ENCODE peak calls at places on chromosomes 13 and 19, in five cellular contexts. One of them, this sample, is unnamed.
A peak's percentile ranks its signal among the peaks of the same experiment; 100 is the strongest.

GRCh38 chr19:1882089-1882785 is 3.1 kb downstream of the ABHD17A start:
- DNase-seq in HFF-Myc: no peak
- DNase-seq in suprapubic skin: no peak
- DNase-seq in body of pancreas: no peak
- DNase-seq in IMR-90: no peak
- DNase-seq in this sample: no peak

GRCh38 chr13:35179494-35179893 is 237.4 kb downstream of the NBEA start:
- DNase-seq in HFF-Myc: no peak
- DNase-seq in suprapubic skin: no peak
- DNase-seq in body of pancreas: no peak
- DNase-seq in IMR-90: no peak
- DNase-seq in this sample: peak; percentile 5

GRCh38 chr19:19550972-19551861 is 13.2 kb downstream of the CILP2 start:
- DNase-seq in HFF-Myc: no peak
- DNase-seq in suprapubic skin: no peak
- DNase-seq in body of pancreas: no peak
- DNase-seq in IMR-90: no peak
- DNase-seq in this sample: no peak

GRCh38 chr13:97125051-97125809 is 96.9 kb upstream of the MBNL2 start:
- DNase-seq in HFF-Myc: peak; percentile 68
- DNase-seq in suprapubic skin: peak; percentile 82
- DNase-seq in body of pancreas: peak; percentile 54
- DNase-seq in IMR-90: peak; percentile 74
- DNase-seq in this sample: peak; percentile 75

GRCh38 chr19:2274937-2275535 is 6.9 kb downstream of the PEAK3 start:
- DNase-seq in HFF-Myc: no peak
- DNase-seq in suprapubic skin: peak; percentile 78
- DNase-seq in body of pancreas: peak; percentile 70
- DNase-seq in IMR-90: peak; percentile 64
- DNase-seq in this sample: peak; percentile 64

GRCh38 chr19:56350416-56351045 is 35.9 kb upstream of the ZSCAN5A start:
- DNase-seq in HFF-Myc: peak; percentile 21
- DNase-seq in suprapubic skin: no peak
- DNase-seq in body of pancreas: peak; percentile 55
- DNase-seq in IMR-90: peak; percentile 41
- DNase-seq in this sample: peak; percentile 62

GRCh38 chr13:41816057-41816456 is 144.9 kb downstream of the VWA8 start:
- DNase-seq in HFF-Myc: no peak
- DNase-seq in suprapubic skin: no peak
- DNase-seq in body of pancreas: no peak
- DNase-seq in IMR-90: no peak
- DNase-seq in this sample: no peak

GRCh38 chr19:4229179-4229931 is at the start of gene EBI3:
- DNase-seq in HFF-Myc: no peak
- DNase-seq in suprapubic skin: no peak
- DNase-seq in body of pancreas: peak; percentile 22
- DNase-seq in IMR-90: peak; percentile 65
- DNase-seq in this sample: peak; percentile 32

GRCh38 chr19:8826371-8826770 is 5.7 kb downstream of the ZNF558 start:
- DNase-seq in HFF-Myc: no peak
- DNase-seq in suprapubic skin: no peak
- DNase-seq in body of pancreas: no peak
- DNase-seq in IMR-90: no peak
- DNase-seq in this sample: no peak

GRCh38 chr13:109939105-109939504 is 152.7 kb upstream of the IRS2 start:
- DNase-seq in HFF-Myc: no peak
- DNase-seq in suprapubic skin: no peak
- DNase-seq in body of pancreas: no peak
- DNase-seq in IMR-90: no peak
- DNase-seq in this sample: peak; percentile 5

GRCh38 chr13:113656015-113656588 is 1.9 kb downstream of the ATP4B start:
- DNase-seq in HFF-Myc: no peak
- DNase-seq in suprapubic skin: peak; percentile 49
- DNase-seq in body of pancreas: no peak
- DNase-seq in IMR-90: no peak
- DNase-seq in this sample: no peak

GRCh38 chr13:102555914-102556553 is 40.8 kb upstream of the TPP2 start:
- DNase-seq in HFF-Myc: peak; percentile 9
- DNase-seq in suprapubic skin: no peak
- DNase-seq in body of pancreas: no peak
- DNase-seq in IMR-90: peak; percentile 26
- DNase-seq in this sample: peak; percentile 34

GRCh38 chr13:36090592-36090991 is 40.6 kb downstream of the DCLK1 start:
- DNase-seq in HFF-Myc: no peak
- DNase-seq in suprapubic skin: no peak
- DNase-seq in body of pancreas: no peak
- DNase-seq in IMR-90: no peak
- DNase-seq in this sample: no peak

GRCh38 chr13:112761701-112762689 is 72.2 kb downstream of the ATP11A start:
- DNase-seq in HFF-Myc: no peak
- DNase-seq in suprapubic skin: no peak
- DNase-seq in body of pancreas: no peak
- DNase-seq in IMR-90: peak; percentile 80
- DNase-seq in this sample: peak; percentile 94

GRCh38 chr13:37648604-37649003 is 50.0 kb upstream of the POSTN start:
- DNase-seq in HFF-Myc: peak; percentile 31
- DNase-seq in suprapubic skin: no peak
- DNase-seq in body of pancreas: no peak
- DNase-seq in IMR-90: peak; percentile 88
- DNase-seq in this sample: peak; percentile 98

GRCh38 chr19:9306443-9306842 is 3.2 kb downstream of the ZNF699 start:
- DNase-seq in HFF-Myc: no peak
- DNase-seq in suprapubic skin: no peak
- DNase-seq in body of pancreas: no peak
- DNase-seq in IMR-90: peak; percentile 76
- DNase-seq in this sample: peak; percentile 10

GRCh38 chr13:90738881-90739280 is 608.6 kb upstream of the MIR17HG start:
- DNase-seq in HFF-Myc: no peak
- DNase-seq in suprapubic skin: no peak
- DNase-seq in body of pancreas: no peak
- DNase-seq in IMR-90: no peak
- DNase-seq in this sample: no peak

GRCh38 chr13:31477961-31478360 is 261.4 kb upstream of the RXFP2 start:
- DNase-seq in HFF-Myc: peak; percentile 48
- DNase-seq in suprapubic skin: no peak
- DNase-seq in body of pancreas: no peak
- DNase-seq in IMR-90: peak; percentile 30
- DNase-seq in this sample: peak; percentile 59

DNA sequence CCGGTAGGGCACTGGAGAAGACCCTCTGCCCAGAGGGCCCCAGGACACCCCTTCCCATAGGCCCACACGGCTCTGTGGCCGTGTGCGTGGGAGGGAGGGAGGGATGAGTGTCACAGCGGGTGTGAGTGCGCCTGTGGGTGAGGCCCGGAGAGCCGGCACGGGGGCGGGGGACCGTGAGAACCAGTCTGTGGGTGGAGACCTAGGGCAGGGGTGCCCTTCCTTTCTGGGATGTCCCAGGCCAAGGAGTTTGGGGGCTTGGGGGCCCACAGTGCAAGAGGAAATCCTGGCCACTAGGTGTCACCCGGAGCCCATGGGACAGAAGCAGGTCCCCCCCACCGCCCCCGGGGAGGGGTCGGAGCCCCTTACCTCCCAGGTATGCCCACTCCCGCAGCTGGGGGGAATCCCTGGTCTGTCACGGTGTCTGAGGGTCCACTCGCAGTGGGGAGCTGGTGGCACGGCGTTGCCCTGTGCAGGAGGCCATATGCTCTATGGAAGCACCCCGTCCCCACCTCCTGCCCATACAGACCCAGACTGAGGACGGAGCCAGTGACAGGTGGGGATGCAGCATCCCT is 16.0 kb upstream of the SLC7A10 start:
- DNase-seq in HFF-Myc: no peak
- DNase-seq in suprapubic skin: peak; percentile 53
- DNase-seq in body of pancreas: peak; percentile 28
- DNase-seq in IMR-90: no peak
- DNase-seq in this sample: no peak
- TF ChIP-seq CTCF in HFF-Myc: peak; percentile 54
- TF ChIP-seq CTCF in suprapubic skin: peak; percentile 62
- TF ChIP-seq CTCF in body of pancreas: peak; percentile 77
- TF ChIP-seq CTCF in IMR-90: peak; percentile 53
- TF ChIP-seq CTCF in this sample: peak; percentile 65

GRCh38 chr19:48481191-48481500 is 12.0 kb downstream of the CYTH2 start:
- DNase-seq in HFF-Myc: no peak
- DNase-seq in suprapubic skin: no peak
- DNase-seq in body of pancreas: no peak
- DNase-seq in IMR-90: peak; percentile 30
- DNase-seq in this sample: peak; percentile 30
- H3K4me3 ChIP-seq in HFF-Myc: no peak overlapping the region
- H3K4me3 ChIP-seq in suprapubic skin: peak overlapping the region; percentile 58
- H3K4me3 ChIP-seq in body of pancreas: no peak overlapping the region
- H3K4me3 ChIP-seq in IMR-90: no peak overlapping the region
- H3K4me3 ChIP-seq in this sample: no peak overlapping the region

GRCh38 chr19:46700704-46701103 is 16.2 kb downstream of the PRKD2 start:
- DNase-seq in HFF-Myc: no peak
- DNase-seq in suprapubic skin: no peak
- DNase-seq in body of pancreas: no peak
- DNase-seq in IMR-90: no peak
- DNase-seq in this sample: no peak

GRCh38 chr19:46698395-46699321 is 18.3 kb downstream of the PRKD2 start:
- DNase-seq in HFF-Myc: no peak
- DNase-seq in suprapubic skin: no peak
- DNase-seq in body of pancreas: no peak
- DNase-seq in IMR-90: no peak
- DNase-seq in this sample: no peak

DNA sequence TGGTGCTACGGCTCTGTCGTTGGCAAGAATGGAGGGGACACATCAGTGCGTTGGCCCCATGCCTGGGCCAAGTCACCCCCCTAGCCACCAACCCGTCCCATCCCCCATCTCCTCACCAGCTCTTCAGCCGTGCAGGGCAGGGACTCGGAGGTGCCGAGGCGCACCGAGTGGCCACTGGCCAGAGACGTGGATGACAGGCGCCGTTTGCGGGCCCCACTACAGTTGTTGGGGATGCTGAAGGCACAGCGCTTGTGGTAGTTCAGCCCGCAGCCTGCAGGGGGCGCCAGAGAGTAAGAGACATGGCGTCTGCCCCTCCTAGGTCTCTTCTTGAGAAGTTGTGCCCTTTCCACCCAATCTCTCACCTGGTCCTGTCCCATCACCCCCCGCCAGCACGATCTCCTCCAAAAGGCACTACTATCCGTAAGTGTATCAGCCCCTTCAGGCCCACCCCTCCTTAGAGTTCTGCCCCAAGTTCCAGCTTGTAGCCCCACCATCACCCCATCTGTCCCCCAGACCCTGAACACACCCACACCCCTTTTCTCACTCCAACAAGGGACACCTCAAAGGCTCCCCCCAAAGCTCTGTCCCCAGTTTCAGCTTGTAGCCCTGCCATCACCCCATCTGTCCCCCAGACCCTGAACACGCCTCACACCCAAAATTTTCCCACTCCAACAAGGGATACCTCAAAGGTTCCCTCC is 12.4 kb downstream of the PRKD2 start:
- DNase-seq in HFF-Myc: no peak
- DNase-seq in suprapubic skin: peak; percentile 87
- DNase-seq in body of pancreas: peak; percentile 70
- DNase-seq in IMR-90: no peak
- DNase-seq in this sample: peak; percentile 44
- TF ChIP-seq CTCF in HFF-Myc: peak; percentile 96
- TF ChIP-seq CTCF in suprapubic skin: peak; percentile 97
- TF ChIP-seq CTCF in body of pancreas: peak; percentile 92
- TF ChIP-seq CTCF in IMR-90: peak; percentile 76
- TF ChIP-seq CTCF in this sample: peak; percentile 95

GRCh38 chr19:22519152-22519551 is 97.0 kb upstream of the ZNF98 start:
- DNase-seq in HFF-Myc: no peak
- DNase-seq in suprapubic skin: no peak
- DNase-seq in body of pancreas: no peak
- DNase-seq in IMR-90: no peak
- DNase-seq in this sample: no peak

GRCh38 chr19:22515435-22515834 is 93.3 kb upstream of the ZNF98 start:
- DNase-seq in HFF-Myc: no peak
- DNase-seq in suprapubic skin: no peak
- DNase-seq in body of pancreas: no peak
- DNase-seq in IMR-90: no peak
- DNase-seq in this sample: no peak

GRCh38 chr19:22517496-22518411 is 95.6 kb upstream of the ZNF98 start:
- DNase-seq in HFF-Myc: no peak
- DNase-seq in suprapubic skin: no peak
- DNase-seq in body of pancreas: no peak
- DNase-seq in IMR-90: no peak
- DNase-seq in this sample: no peak
- H3K4me3 ChIP-seq in HFF-Myc: no peak overlapping the region
- H3K4me3 ChIP-seq in suprapubic skin: no peak overlapping the region
- H3K4me3 ChIP-seq in body of pancreas: no peak overlapping the region
- H3K4me3 ChIP-seq in IMR-90: no peak overlapping the region
- H3K4me3 ChIP-seq in this sample: no peak overlapping the region

GRCh38 chr13:22735381-22735995 is 445.3 kb upstream of the SGCG start:
- DNase-seq in HFF-Myc: no peak
- DNase-seq in suprapubic skin: no peak
- DNase-seq in body of pancreas: no peak
- DNase-seq in IMR-90: no peak
- DNase-seq in this sample: no peak
- TF ChIP-seq CTCF in HFF-Myc: no peak
- TF ChIP-seq CTCF in suprapubic skin: no peak
- TF ChIP-seq CTCF in body of pancreas: no peak
- TF ChIP-seq CTCF in IMR-90: no peak
- TF ChIP-seq CTCF in this sample: no peak

DNA sequence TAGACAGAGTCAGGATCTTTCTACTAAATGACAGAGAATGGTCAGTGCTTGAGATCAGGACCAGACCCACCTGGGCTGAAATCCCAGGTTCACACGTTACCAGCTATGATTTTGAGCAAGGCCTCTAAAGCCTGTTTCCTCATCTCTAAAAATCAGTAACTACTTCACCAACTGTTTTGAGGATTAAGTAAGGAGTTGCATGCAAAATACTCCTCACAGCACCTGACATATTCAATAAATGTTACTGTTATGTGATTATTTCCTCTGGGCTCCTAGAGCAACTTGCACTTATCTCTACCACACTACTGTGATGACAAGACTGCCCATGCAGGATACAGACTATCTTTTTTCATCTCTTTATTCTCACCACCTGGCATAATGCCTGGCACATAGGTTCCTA is 1.9 kb downstream of the KATNAL1 start:
- DNase-seq in HFF-Myc: no peak
- DNase-seq in suprapubic skin: no peak
- DNase-seq in body of pancreas: no peak
- DNase-seq in IMR-90: no peak
- DNase-seq in this sample: no peak
- H3K4me3 ChIP-seq in HFF-Myc: no peak overlapping the region
- H3K4me3 ChIP-seq in suprapubic skin: no peak overlapping the region
- H3K4me3 ChIP-seq in body of pancreas: no peak overlapping the region
- H3K4me3 ChIP-seq in IMR-90: peak overlapping the region; percentile 20
- H3K4me3 ChIP-seq in this sample: peak overlapping the region; percentile 94